ENCODE peak calls at places on chromosomes 7 and 10, in six cellular contexts. A is adrenal gland; X is NCI-H1092 treated with DMSO at 0.1 percent for 48 hours; Q is activated CD4-positive, alpha-beta T cell treated with anti-CD3 and anti-CD28 coated beads, Interleukin-2, amount 50 U/mL, for 48 hours; S is GM18507; L is Daoy. I is an unnamed sample.

GRCh38 chr10:122696687-122697086 is 3.0 kb downstream of the C10orf120 start:
- DNase-seq in S (no peak), Q (no peak), X (no peak), A (no peak), L (no peak), I (no peak)

GRCh38 chr7:44266526-44266925 is 58.9 kb downstream of the CAMK2B start:
- DNase-seq in S (no peak), A (no peak), X (no peak), L (no peak), Q (no peak), I (no peak)

GRCh38 chr7:48280100-48280499 is 108.8 kb downstream of the ABCA13 start:
- DNase-seq in S (no peak), X (no peak), Q (no peak), L (no peak), A (no peak), I (no peak)

GRCh38 chr10:127300868-127301321 is 104.5 kb upstream of the INSYN2A start:
- DNase-seq in S (no peak), L (no peak), A (no peak), Q (no peak), X (peak), I (no peak)

GRCh38 chr7:52017802-52018679 is 701.4 kb upstream of the COBL start:
- DNase-seq in S (no peak), A (peak), X (no peak), L (peak), Q (no peak), I (peak)

GRCh38 chr7:100665168-100665567 is 8.4 kb upstream of the GNB2 start:
- DNase-seq in S (no peak), L (no peak), A (no peak), X (no peak), Q (no peak), I (no peak)

GRCh38 chr10:30970760-30971460 is 60.8 kb downstream of the ZNF438 start:
- DNase-seq in X (no peak), L (no peak), A (no peak), Q (no peak), S (no peak), I (no peak)

GRCh38 chr10:22005763-22006162 is 2.2 kb upstream of the DNAJC1 start:
- DNase-seq in A (no peak), X (no peak), S (no peak), L (no peak), Q (no peak), I (no peak)